ENCODE peak calls at places on chromosomes 16 and 17, in ten cellular contexts. Z is Peyer's patch; A is foreskin fibroblast; T is CD8-positive, alpha-beta T cell; B is psoas muscle; X is MM.1S; H is IMR-90; F is uterus; W is AG09309; C is A549. D is an unnamed sample.

GRCh38 chr17:47244697-47245096 is 8.9 kb upstream of the ITGB3 start:
- DNase-seq in H (peak), X (no peak), F (peak), A (no peak), Z (no peak), T (no peak), W (no peak), C (no peak), B (no peak), D (no peak)

GRCh38 chr17:79019631-79020584 is 4.1 kb upstream of the C1QTNF1 start:
- DNase-seq in X (peak), F (peak), C (peak), A (peak), W (no peak), H (peak), B (peak), Z (peak), T (peak), D (peak)

GRCh38 chr16:29784901-29785500 is 5.5 kb upstream of the KIF22 start:
- DNase-seq in W (no peak), X (peak), H (peak), Z (peak), T (peak), C (peak), F (peak), A (peak), B (peak), D (no peak)

GRCh38 chr16:1613728-1614225 is 1.6 kb downstream of the CRAMP1 start:
- DNase-seq in H (no peak), B (no peak), T (no peak), A (peak), X (no peak), Z (peak), F (peak), W (no peak), C (no peak), D (no peak)

GRCh38 chr16:88549671-88550643 is 20.2 kb upstream of the ZC3H18 start:
- DNase-seq in W (no peak), X (no peak), F (no peak), B (no peak), A (no peak), C (no peak), T (no peak), Z (no peak), H (no peak), D (no peak)

GRCh38 chr16:90035902-90036301 is 16.6 kb upstream of the DBNDD1 start:
- DNase-seq in H (no peak), T (no peak), A (no peak), W (no peak), Z (no peak), B (no peak), F (no peak), C (no peak), X (no peak), D (peak)

GRCh38 chr16:19926449-19927390 is 42.1 kb upstream of the GPRC5B start:
- DNase-seq in X (no peak), T (no peak), B (no peak), F (no peak), C (peak), W (peak), H (peak), A (no peak), Z (no peak), D (peak)

GRCh38 chr16:28157768-28158535 is 53.8 kb downstream of the XPO6 start:
- DNase-seq in A (no peak), W (no peak), H (peak), X (no peak), Z (no peak), T (no peak), C (no peak), F (no peak), B (no peak), D (no peak)

GRCh38 chr17:50240876-50241275 is 33.4 kb upstream of the TMEM92 start:
- DNase-seq in X (no peak), C (no peak), F (peak), B (no peak), W (no peak), H (peak), A (no peak), Z (no peak), T (no peak), D (no peak)

GRCh38 chr17:48074322-48075054 is 26.3 kb downstream of the NFE2L1 start:
- DNase-seq in W (peak), C (peak), X (peak), B (peak), A (peak), Z (peak), F (peak), T (peak), H (peak), D (peak)

GRCh38 chr16:70391881-70392481 is 45.3 kb downstream of the DDX19A start:
- DNase-seq in B (peak), C (peak), X (no peak), T (no peak), Z (no peak), H (peak), W (peak), F (peak), A (peak), D (no peak)

GRCh38 chr17:37608369-37609169 is 649 bp downstream of the SYNRG start:
- DNase-seq in T (no peak), C (peak), F (no peak), X (peak), Z (no peak), W (no peak), A (no peak), B (no peak), H (peak), D (no peak)

GRCh38 chr17:37481001-37481665 is 8.6 kb upstream of the DUSP14 start:
- DNase-seq in T (no peak), H (no peak), B (no peak), C (no peak), X (no peak), W (no peak), F (no peak), Z (no peak), A (no peak), D (no peak)

GRCh38 chr17:39665642-39666221 is 583 bp downstream of the TCAP start:
- DNase-seq in X (no peak), C (peak), W (no peak), B (peak), F (no peak), Z (no peak), H (no peak), T (no peak), A (no peak), D (no peak)

GRCh38 chr17:72646176-72646575 is 446.3 kb downstream of the SLC39A11 start:
- DNase-seq in W (no peak), C (peak), H (peak), T (no peak), X (no peak), Z (no peak), F (no peak), A (no peak), B (no peak), D (no peak)

GRCh38 chr16:58332997-58333700 is 38.3 kb upstream of the PRSS54 start:
- DNase-seq in H (no peak), B (no peak), X (no peak), T (no peak), C (no peak), A (no peak), Z (no peak), F (no peak), W (no peak), D (no peak)

GRCh38 chr16:86509759-86510464 is 415 bp upstream of the FOXF1 start:
- DNase-seq in C (no peak), A (peak), F (peak), B (peak), W (no peak), X (no peak), H (peak), T (no peak), Z (peak), D (peak)

GRCh38 chr16:81585785-81586184 is 141.2 kb downstream of the CMIP start:
- DNase-seq in X (no peak), Z (no peak), A (no peak), T (no peak), B (no peak), W (no peak), H (no peak), C (peak), F (no peak), D (no peak)

GRCh38 chr17:80108321-80108971 is 7.1 kb downstream of the GAA start:
- DNase-seq in W (no peak), B (no peak), C (no peak), F (no peak), X (no peak), Z (peak), A (no peak), T (no peak), H (no peak), D (no peak)

DNA sequence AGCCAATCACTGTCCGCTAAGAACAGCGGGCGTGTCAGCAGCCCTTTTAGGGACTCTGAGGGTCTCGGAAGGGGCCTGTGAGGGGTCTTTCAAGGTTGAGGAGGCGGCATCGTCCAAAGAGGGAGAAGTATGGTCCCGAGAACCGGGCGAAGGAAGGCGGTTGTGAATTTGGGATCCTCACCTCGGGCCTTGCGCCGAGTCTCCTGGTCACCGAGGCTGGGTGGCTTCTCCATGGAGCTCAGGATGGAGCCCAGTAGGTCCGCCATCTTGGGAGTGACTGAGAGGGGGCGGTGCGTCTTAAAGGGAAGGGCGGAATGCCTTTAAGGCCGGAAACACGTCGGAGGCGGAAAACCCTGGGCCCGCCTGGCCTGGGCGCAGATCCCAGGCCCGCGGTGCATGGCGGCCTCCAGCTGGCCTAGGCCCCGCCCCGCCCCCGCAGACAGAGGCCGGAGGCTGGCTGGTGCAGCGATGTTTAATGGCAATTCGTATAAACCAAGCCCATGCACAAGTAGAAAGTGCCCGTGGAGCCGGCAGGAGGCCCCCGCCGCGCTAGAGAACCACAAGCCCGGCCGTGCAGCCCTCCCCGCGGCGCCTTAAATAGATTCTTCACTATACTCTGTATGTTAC is at the start of gene SPAG7:
- DNase-seq in F (peak), Z (peak), C (peak), A (peak), X (peak), H (peak), B (peak), W (peak), T (peak), D (peak)
- TF ChIP-seq CTCF in F (peak), Z (peak), C (no peak), A (peak), X (no peak), H (peak), B (no peak), W (no peak), T (no peak), D (no peak)

GRCh38 chr17:81697261-81698044 is 5.7 kb upstream of the MRPL12 start:
- DNase-seq in W (no peak), X (no peak), H (no peak), F (no peak), A (no peak), C (no peak), Z (no peak), B (no peak), T (no peak), D (no peak)

GRCh38 chr17:81703747-81704654 is 834 bp downstream of the MRPL12 start:
- DNase-seq in F (no peak), H (no peak), Z (no peak), C (no peak), A (no peak), B (no peak), T (no peak), X (no peak), W (no peak), D (no peak)

GRCh38 chr17:81700353-81701287 is 2.5 kb upstream of the MRPL12 start:
- DNase-seq in C (no peak), Z (no peak), X (no peak), T (no peak), B (no peak), F (no peak), W (no peak), A (no peak), H (no peak), D (no peak)

GRCh38 chr17:81702934-81703746 is at the start of gene MRPL12:
- DNase-seq in F (peak), W (peak), X (peak), H (peak), A (peak), C (peak), T (peak), B (peak), Z (peak), D (peak)

GRCh38 chr17:81701288-81702071 is 1.7 kb upstream of the MRPL12 start:
- DNase-seq in H (no peak), C (no peak), B (no peak), X (peak), W (no peak), A (no peak), T (no peak), F (no peak), Z (no peak), D (no peak)
- H3K4me3 ChIP-seq in H (no peak), C (peak), B (peak), X (peak), W (peak), A (peak), T (no peak), F (no peak), Z (peak), D (peak)

DNA sequence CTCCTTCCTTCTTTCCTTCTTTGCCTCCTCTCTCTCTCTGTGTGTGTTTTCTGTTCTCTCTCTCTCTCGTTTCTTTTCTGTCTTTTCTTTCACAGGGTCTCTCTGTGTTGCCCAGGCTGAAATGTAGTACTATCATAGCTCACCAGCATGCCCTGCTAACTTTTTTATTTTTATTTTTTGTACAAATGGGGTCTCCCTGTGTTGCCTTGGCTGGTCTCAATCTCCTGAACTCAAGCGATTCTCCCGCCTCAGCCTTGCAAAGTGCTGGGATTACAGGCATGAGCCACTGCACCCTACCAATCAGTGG is 1.5 kb downstream of the SLC5A11 start:
- DNase-seq in F (no peak), A (no peak), T (no peak), Z (no peak), B (no peak), C (no peak), W (no peak), X (no peak), H (no peak), D (no peak)
- TF ChIP-seq CTCF in F (no peak), A (no peak), T (no peak), Z (no peak), B (no peak), C (no peak), W (no peak), X (no peak), H (no peak), D (no peak)

GRCh38 chr17:63997341-63998048 is 656 bp upstream of the PRR29 start:
- DNase-seq in F (peak), C (no peak), Z (peak), X (no peak), W (no peak), H (no peak), T (no peak), B (no peak), A (no peak), D (no peak)
- H3K4me3 ChIP-seq in F (peak), C (peak), Z (peak), X (no peak), W (peak), H (no peak), T (peak), B (peak), A (no peak), D (peak)